ENCODE peak calls at places on chromosomes 2 and 18, in seven cellular contexts. One of them, this sample, is unnamed.

GRCh38 chr18:78900938-78901909 is 78.4 kb upstream of the SALL3 start:
- DNase-seq in HCT116: no peak
- DNase-seq in fibroblast of lung: no peak
- DNase-seq in neural progenitor cell: no peak
- DNase-seq in mammary epithelial cell: no peak
- DNase-seq in astrocyte: no peak
- DNase-seq in PC-9: no peak
- DNase-seq in this sample: no peak

GRCh38 chr2:153939124-153939796 is 67.5 kb downstream of the GALNT13 start:
- DNase-seq in HCT116: no peak
- DNase-seq in fibroblast of lung: no peak
- DNase-seq in neural progenitor cell: no peak
- DNase-seq in mammary epithelial cell: no peak
- DNase-seq in astrocyte: no peak
- DNase-seq in PC-9: peak
- DNase-seq in this sample: no peak

GRCh38 chr2:119488245-119489182 is 35.8 kb downstream of the SCTR start:
- DNase-seq in HCT116: no peak
- DNase-seq in fibroblast of lung: no peak
- DNase-seq in neural progenitor cell: no peak
- DNase-seq in mammary epithelial cell: no peak
- DNase-seq in astrocyte: no peak
- DNase-seq in PC-9: no peak
- DNase-seq in this sample: no peak

GRCh38 chr2:95359501-95359930 is 43.0 kb upstream of the FAHD2A start:
- DNase-seq in HCT116: no peak
- DNase-seq in fibroblast of lung: no peak
- DNase-seq in neural progenitor cell: no peak
- DNase-seq in mammary epithelial cell: no peak
- DNase-seq in astrocyte: no peak
- DNase-seq in PC-9: no peak
- DNase-seq in this sample: no peak

GRCh38 chr2:31390324-31390723 is 24.2 kb downstream of the XDH start:
- DNase-seq in HCT116: no peak
- DNase-seq in fibroblast of lung: no peak
- DNase-seq in neural progenitor cell: no peak
- DNase-seq in mammary epithelial cell: peak
- DNase-seq in astrocyte: peak
- DNase-seq in PC-9: no peak
- DNase-seq in this sample: no peak

GRCh38 chr18:75111673-75112485 is 97.1 kb downstream of the PTGR3 start:
- DNase-seq in HCT116: no peak
- DNase-seq in fibroblast of lung: peak
- DNase-seq in neural progenitor cell: no peak
- DNase-seq in mammary epithelial cell: peak
- DNase-seq in astrocyte: no peak
- DNase-seq in PC-9: no peak
- DNase-seq in this sample: peak

GRCh38 chr2:20576598-20577115 is 74.2 kb downstream of the HS1BP3 start:
- DNase-seq in HCT116: no peak
- DNase-seq in fibroblast of lung: no peak
- DNase-seq in neural progenitor cell: no peak
- DNase-seq in mammary epithelial cell: no peak
- DNase-seq in astrocyte: no peak
- DNase-seq in PC-9: no peak
- DNase-seq in this sample: peak

GRCh38 chr2:20595439-20596192 is 55.3 kb downstream of the HS1BP3 start:
- DNase-seq in HCT116: no peak
- DNase-seq in fibroblast of lung: peak
- DNase-seq in neural progenitor cell: no peak
- DNase-seq in mammary epithelial cell: peak
- DNase-seq in astrocyte: peak
- DNase-seq in PC-9: peak
- DNase-seq in this sample: peak

GRCh38 chr18:31497711-31498449 is at the start of gene DSG2:
- DNase-seq in HCT116: no peak
- DNase-seq in fibroblast of lung: no peak
- DNase-seq in neural progenitor cell: peak
- DNase-seq in mammary epithelial cell: peak
- DNase-seq in astrocyte: peak
- DNase-seq in PC-9: no peak
- DNase-seq in this sample: peak

DNA sequence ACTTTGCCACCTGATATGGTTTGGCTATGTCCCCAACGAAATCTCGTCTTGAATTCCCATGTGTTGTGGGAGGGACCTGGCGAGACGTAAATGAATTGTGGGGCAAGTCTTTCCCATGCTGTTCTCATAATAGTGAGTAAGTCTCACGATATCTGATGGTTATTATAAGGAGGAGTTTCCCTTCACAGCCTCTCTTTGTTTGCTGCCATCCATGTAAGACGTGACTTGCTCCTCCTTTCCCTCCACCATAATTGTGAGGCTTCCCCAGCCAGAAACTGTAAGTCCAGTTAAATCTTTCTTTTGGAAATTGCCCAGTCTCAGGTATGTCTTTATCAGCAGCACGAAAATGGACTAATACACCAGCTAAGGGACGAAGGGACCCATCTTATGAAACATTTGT is 1303.3 kb downstream of the SUCLG1 start:
- DNase-seq in HCT116: no peak
- DNase-seq in fibroblast of lung: no peak
- DNase-seq in neural progenitor cell: no peak
- DNase-seq in mammary epithelial cell: no peak
- DNase-seq in astrocyte: no peak
- DNase-seq in PC-9: no peak
- DNase-seq in this sample: no peak
- H2AFZ ChIP-seq in HCT116: no peak
- H2AFZ ChIP-seq in fibroblast of lung: no peak
- H2AFZ ChIP-seq in neural progenitor cell: no peak
- H2AFZ ChIP-seq in mammary epithelial cell: no peak
- H2AFZ ChIP-seq in astrocyte: no peak
- H2AFZ ChIP-seq in PC-9: no peak
- H2AFZ ChIP-seq in this sample: no peak

DNA sequence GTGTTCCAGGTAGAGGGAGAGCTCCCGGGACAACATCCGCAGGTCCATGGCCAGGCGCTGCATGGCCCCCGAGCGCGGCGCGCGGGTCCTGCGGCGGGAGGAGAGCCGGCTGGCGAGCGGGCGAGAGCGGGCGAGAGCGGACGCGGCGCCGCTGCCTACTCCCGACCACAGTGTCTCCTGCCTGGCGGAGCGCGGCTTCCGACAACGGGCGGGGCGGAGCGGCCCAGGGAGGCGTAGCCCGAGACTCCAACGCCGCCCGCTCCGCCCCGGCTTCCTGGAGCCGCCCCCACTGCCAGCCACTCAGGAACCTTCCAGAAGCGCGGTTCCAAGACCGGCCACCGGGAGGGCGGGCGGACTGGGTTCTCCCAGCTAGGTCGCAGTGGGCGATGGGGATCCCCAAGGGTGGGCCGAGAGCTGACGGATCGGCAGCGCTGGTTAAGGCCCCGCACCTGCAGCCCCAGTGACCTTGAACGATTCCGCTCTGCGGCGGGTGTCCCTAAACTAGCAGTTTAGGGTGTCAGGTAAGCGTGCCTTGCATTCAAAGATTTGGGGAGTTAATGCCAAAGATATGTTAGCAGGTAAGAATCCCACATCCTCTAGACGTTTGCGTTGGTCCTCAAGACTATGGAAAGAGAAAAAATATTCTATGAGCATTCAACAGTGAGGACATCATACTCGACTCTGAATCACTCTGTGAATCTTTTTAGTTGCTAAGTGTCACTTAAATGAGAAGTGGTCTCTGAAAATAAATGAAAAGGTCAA is at the start of gene ABHD3:
- DNase-seq in HCT116: peak
- DNase-seq in fibroblast of lung: peak
- DNase-seq in neural progenitor cell: peak
- DNase-seq in mammary epithelial cell: peak
- DNase-seq in astrocyte: peak
- DNase-seq in PC-9: peak
- DNase-seq in this sample: peak
- H2AFZ ChIP-seq in HCT116: peak
- H2AFZ ChIP-seq in fibroblast of lung: peak
- H2AFZ ChIP-seq in neural progenitor cell: peak
- H2AFZ ChIP-seq in mammary epithelial cell: peak
- H2AFZ ChIP-seq in astrocyte: peak
- H2AFZ ChIP-seq in PC-9: peak
- H2AFZ ChIP-seq in this sample: peak

DNA sequence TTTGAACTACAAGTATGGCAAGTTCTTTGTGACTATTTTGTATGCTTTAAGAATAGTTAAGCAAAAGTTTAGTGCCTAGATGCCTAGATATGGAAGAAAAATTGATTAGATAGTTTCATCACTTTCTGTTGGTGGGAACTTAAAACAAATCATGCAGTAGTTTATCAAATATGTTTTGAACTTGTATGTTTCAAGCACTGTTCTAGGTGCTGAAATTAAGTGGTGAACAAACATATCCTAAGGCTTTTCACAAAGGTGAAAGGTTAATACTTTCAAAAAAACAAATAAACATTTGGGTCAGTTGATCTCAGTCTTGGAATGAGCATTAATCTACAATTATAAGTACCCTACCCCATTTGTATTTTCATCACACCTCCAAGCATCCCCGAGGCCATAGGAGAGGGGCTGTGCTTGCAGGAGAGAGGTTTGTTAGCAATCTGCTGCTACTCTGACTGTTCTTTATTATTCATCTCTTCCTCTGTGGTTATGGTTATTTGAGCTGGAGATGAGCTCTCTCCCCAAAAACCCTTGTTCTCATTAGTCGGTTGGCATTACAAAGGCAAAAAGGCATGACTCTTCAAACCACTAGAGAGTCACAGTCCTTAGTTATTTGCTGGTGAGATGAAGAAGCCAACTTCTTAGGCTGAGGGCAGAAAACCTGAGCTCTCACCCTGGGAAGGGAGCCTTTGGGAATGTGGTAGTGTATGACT is 103.9 kb upstream of the FHL2 start:
- DNase-seq in HCT116: no peak
- DNase-seq in fibroblast of lung: no peak
- DNase-seq in neural progenitor cell: no peak
- DNase-seq in mammary epithelial cell: peak
- DNase-seq in astrocyte: peak
- DNase-seq in PC-9: no peak
- DNase-seq in this sample: no peak
- H2AFZ ChIP-seq in HCT116: no peak
- H2AFZ ChIP-seq in fibroblast of lung: no peak
- H2AFZ ChIP-seq in neural progenitor cell: no peak
- H2AFZ ChIP-seq in mammary epithelial cell: no peak
- H2AFZ ChIP-seq in astrocyte: no peak
- H2AFZ ChIP-seq in PC-9: no peak
- H2AFZ ChIP-seq in this sample: no peak

DNA sequence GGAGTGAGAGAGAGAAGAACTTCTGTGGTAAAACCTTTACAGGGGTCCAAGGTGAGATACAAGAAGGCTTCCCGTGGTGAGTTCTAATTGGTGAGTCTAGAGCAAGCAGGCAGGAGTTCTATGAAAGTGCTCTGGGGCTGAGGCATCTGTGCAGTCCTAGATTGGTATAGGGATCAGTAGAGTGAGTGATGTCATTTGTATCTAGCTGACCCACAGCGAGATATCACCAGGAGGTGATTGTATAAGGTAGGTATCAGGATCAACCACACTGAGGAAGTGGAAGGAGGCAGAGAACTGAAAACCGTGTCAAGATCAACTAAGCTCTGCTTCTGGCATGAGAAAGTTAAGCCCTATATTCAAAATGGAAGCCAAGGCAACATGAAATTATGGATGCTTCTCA is 1648.9 kb upstream of the TMEFF2 start:
- DNase-seq in HCT116: no peak
- DNase-seq in fibroblast of lung: no peak
- DNase-seq in neural progenitor cell: no peak
- DNase-seq in mammary epithelial cell: no peak
- DNase-seq in astrocyte: no peak
- DNase-seq in PC-9: no peak
- DNase-seq in this sample: no peak
- H2AFZ ChIP-seq in HCT116: no peak
- H2AFZ ChIP-seq in fibroblast of lung: no peak
- H2AFZ ChIP-seq in neural progenitor cell: no peak
- H2AFZ ChIP-seq in mammary epithelial cell: no peak
- H2AFZ ChIP-seq in astrocyte: no peak
- H2AFZ ChIP-seq in PC-9: no peak
- H2AFZ ChIP-seq in this sample: no peak

GRCh38 chr2:201992960-201993359 is 40.7 kb upstream of the FZD7 start:
- DNase-seq in HCT116: no peak
- DNase-seq in fibroblast of lung: no peak
- DNase-seq in neural progenitor cell: no peak
- DNase-seq in mammary epithelial cell: no peak
- DNase-seq in astrocyte: no peak
- DNase-seq in PC-9: no peak
- DNase-seq in this sample: no peak

GRCh38 chr2:201996681-201997254 is 36.9 kb upstream of the FZD7 start:
- DNase-seq in HCT116: no peak
- DNase-seq in fibroblast of lung: no peak
- DNase-seq in neural progenitor cell: no peak
- DNase-seq in mammary epithelial cell: peak
- DNase-seq in astrocyte: no peak
- DNase-seq in PC-9: peak
- DNase-seq in this sample: no peak

GRCh38 chr2:201994973-201995638 is 38.5 kb upstream of the FZD7 start:
- DNase-seq in HCT116: no peak
- DNase-seq in fibroblast of lung: no peak
- DNase-seq in neural progenitor cell: no peak
- DNase-seq in mammary epithelial cell: no peak
- DNase-seq in astrocyte: no peak
- DNase-seq in PC-9: no peak
- DNase-seq in this sample: no peak

GRCh38 chr2:201999289-201999688 is 34.4 kb upstream of the FZD7 start:
- DNase-seq in HCT116: no peak
- DNase-seq in fibroblast of lung: peak
- DNase-seq in neural progenitor cell: no peak
- DNase-seq in mammary epithelial cell: no peak
- DNase-seq in astrocyte: no peak
- DNase-seq in PC-9: no peak
- DNase-seq in this sample: no peak

DNA sequence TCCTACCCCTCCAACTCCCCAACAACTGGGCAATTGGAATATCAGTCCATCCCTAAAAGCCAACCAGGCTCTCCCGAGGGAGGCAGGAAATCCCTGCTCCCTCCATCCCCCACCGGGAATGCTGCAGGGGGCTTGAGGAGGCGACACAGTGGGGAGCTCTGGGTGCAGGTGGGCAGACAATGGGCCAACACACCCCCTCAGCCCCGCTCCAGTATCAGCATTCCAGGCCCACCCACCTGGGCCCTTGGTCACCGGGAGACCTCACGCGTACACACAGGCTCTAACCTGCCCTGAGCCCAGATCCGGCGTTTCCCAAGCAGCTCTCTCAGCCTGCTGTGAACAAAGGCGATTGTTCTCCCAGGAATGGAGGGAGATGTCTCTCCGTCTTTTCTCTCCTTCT is 37.6 kb upstream of the FZD7 start:
- DNase-seq in HCT116: no peak
- DNase-seq in fibroblast of lung: no peak
- DNase-seq in neural progenitor cell: peak
- DNase-seq in mammary epithelial cell: peak
- DNase-seq in astrocyte: no peak
- DNase-seq in PC-9: no peak
- DNase-seq in this sample: no peak
- H2AFZ ChIP-seq in HCT116: no peak
- H2AFZ ChIP-seq in fibroblast of lung: no peak
- H2AFZ ChIP-seq in neural progenitor cell: peak
- H2AFZ ChIP-seq in mammary epithelial cell: peak
- H2AFZ ChIP-seq in astrocyte: no peak
- H2AFZ ChIP-seq in PC-9: no peak
- H2AFZ ChIP-seq in this sample: no peak

GRCh38 chr18:13035249-13035914 is 44.2 kb downstream of the CEP192 start:
- DNase-seq in HCT116: no peak
- DNase-seq in fibroblast of lung: no peak
- DNase-seq in neural progenitor cell: no peak
- DNase-seq in mammary epithelial cell: no peak
- DNase-seq in astrocyte: peak
- DNase-seq in PC-9: no peak
- DNase-seq in this sample: no peak
- H2AFZ ChIP-seq in HCT116: no peak
- H2AFZ ChIP-seq in fibroblast of lung: no peak
- H2AFZ ChIP-seq in neural progenitor cell: no peak
- H2AFZ ChIP-seq in mammary epithelial cell: no peak
- H2AFZ ChIP-seq in astrocyte: no peak
- H2AFZ ChIP-seq in PC-9: no peak
- H2AFZ ChIP-seq in this sample: no peak

This sample was measured in MM.1S.